ENCODE peak calls at places on chromosomes 11 and 22, in five cellular contexts. F is pancreas, M is Daoy, R is epithelial cell of esophagus, B is brain pericyte. W is an unnamed sample.

GRCh38 chr11:69691449-69691848 is 12.4 kb downstream of the FGF19 start:
- DNase-seq in F (no peak), R (peak), M (no peak), B (no peak), W (no peak)

GRCh38 chr11:60336767-60337391 is 9.8 kb downstream of the MS4A6E start:
- DNase-seq in B (no peak), R (no peak), M (no peak), F (no peak), W (no peak)

GRCh38 chr11:56876621-56877312 is 111.9 kb upstream of the OR5AK2 start:
- DNase-seq in F (no peak), B (no peak), M (no peak), R (peak), W (no peak)

GRCh38 chr22:46696614-46697013 is 41.4 kb downstream of the CERK start:
- DNase-seq in B (no peak), M (no peak), R (no peak), F (peak), W (no peak)

GRCh38 chr11:75562048-75562835 is at the start of gene SERPINH1:
- DNase-seq in F (peak), R (peak), B (no peak), M (peak), W (peak)

GRCh38 chr11:68065841-68066240 is 27.0 kb downstream of the TCIRG1 start:
- DNase-seq in M (no peak), R (no peak), F (no peak), B (no peak), W (no peak)

GRCh38 chr22:45096256-45096907 is 67.3 kb upstream of the NUP50 start:
- DNase-seq in R (peak), F (no peak), M (peak), B (no peak), W (peak)

GRCh38 chr11:112786886-112787530 is 174.2 kb upstream of the NCAM1 start:
- DNase-seq in M (no peak), B (no peak), F (no peak), R (no peak), W (no peak)

GRCh38 chr11:103108933-103109817 is at the start of gene DYNC2H1:
- DNase-seq in R (peak), M (peak), F (peak), B (peak), W (peak)

GRCh38 chr22:20298803-20299735 is 20.8 kb downstream of the DGCR6L start:
- DNase-seq in M (peak), B (no peak), R (peak), F (peak), W (peak)

GRCh38 chr22:39135092-39135896 is 17.2 kb downstream of the CBX7 start:
- DNase-seq in R (peak), M (peak), B (no peak), F (peak), W (no peak)

GRCh38 chr11:67057410-67057757 is 737 bp downstream of the RHOD start:
- DNase-seq in F (no peak), M (no peak), B (no peak), R (no peak), W (no peak)

GRCh38 chr22:50461979-50462540 is 12.8 kb downstream of the SBF1 start:
- DNase-seq in F (no peak), R (no peak), M (no peak), B (no peak), W (no peak)

GRCh38 chr11:67313125-67313890 is 10.0 kb downstream of the SSH3 start:
- DNase-seq in R (no peak), F (no peak), M (no peak), B (no peak), W (no peak)